ENCODE peak calls at places on chromosome 22, in four cellular contexts. Z, R, L and N are unnamed samples.
A peak's percentile ranks its signal among the peaks of the same experiment; 100 is the strongest.

GRCh38 chr22:49047461-49047860 is 780.2 kb downstream of the BRD1 start:
- DNase-seq in Z (no peak), R (no peak), L (no peak), N (no peak)

GRCh38 chr22:28799834-28800307 is 498 bp downstream of the XBP1 start:
- DNase-seq in Z (peak; percentile 62), R (peak; percentile 87), L (peak; percentile 84), N (peak; percentile 24)

GRCh38 chr22:49510718-49511117 is 317.0 kb downstream of the BRD1 start:
- DNase-seq in R (no peak), L (no peak), Z (no peak), N (no peak)

GRCh38 chr22:24688294-24688693 is 85.3 kb downstream of the GGT1 start:
- DNase-seq in R (no peak), Z (no peak), L (no peak), N (no peak)

GRCh38 chr22:49793871-49794270 is 33.8 kb downstream of the BRD1 start:
- DNase-seq in L (no peak), Z (no peak), R (no peak), N (no peak)

GRCh38 chr22:20312396-20313191 is 7.3 kb downstream of the DGCR6L start:
- DNase-seq in Z (no peak), L (no peak), R (peak; percentile 43), N (no peak)

GRCh38 chr22:38572065-38572464 is 2.1 kb upstream of the DMC1 start:
- DNase-seq in L (peak; percentile 30), R (peak; percentile 62), Z (peak; percentile 57), N (peak; percentile 66)

GRCh38 chr22:28931844-28932561 is 48.6 kb downstream of the ZNRF3 start:
- DNase-seq in Z (no peak), L (no peak), R (no peak), N (no peak)

GRCh38 chr22:21047730-21048129 is 2.0 kb downstream of the LRRC74B start:
- DNase-seq in R (no peak), L (no peak), Z (no peak), N (no peak)

GRCh38 chr22:49969751-49970527 is 9.4 kb downstream of the PIM3 start:
- DNase-seq in R (peak; percentile 78), Z (no peak), L (peak; percentile 21), N (no peak)

GRCh38 chr22:27925331-27925730 is 6.3 kb upstream of the PITPNB start:
- DNase-seq in L (no peak), R (no peak), Z (no peak), N (no peak)

GRCh38 chr22:21921729-21922128 is 30.9 kb downstream of the PPM1F start:
- DNase-seq in L (no peak), R (peak; percentile 53), Z (no peak), N (no peak)

GRCh38 chr22:36613958-36614357 is 85.0 kb upstream of the EIF3D start:
- DNase-seq in Z (no peak), R (no peak), L (no peak), N (no peak)

GRCh38 chr22:33451851-33452469 is 393.8 kb upstream of the SYN3 start:
- DNase-seq in R (peak; percentile 73), Z (peak; percentile 26), L (no peak), N (no peak)

GRCh38 chr22:22171357-22172218 is 73.0 kb upstream of the VPREB1 start:
- DNase-seq in L (peak; percentile 30), Z (peak; percentile 8), R (no peak), N (peak; percentile 36)

GRCh38 chr22:48478529-48479265 is 1349.0 kb downstream of the BRD1 start:
- DNase-seq in Z (no peak), R (no peak), L (no peak), N (no peak)

GRCh38 chr22:20154602-20155183 is 3.8 kb upstream of the CCDC188 start:
- DNase-seq in L (peak; percentile 87), R (no peak), Z (no peak), N (no peak)

GRCh38 chr22:42763965-42764480 is 43.4 kb upstream of the A4GALT start:
- DNase-seq in Z (no peak), L (no peak), R (peak; percentile 90), N (no peak)

GRCh38 chr22:20298110-20298802 is 21.6 kb downstream of the DGCR6L start:
- DNase-seq in R (no peak), Z (no peak), L (no peak), N (no peak)

GRCh38 chr22:36546092-36546804 is 17.3 kb upstream of the EIF3D start:
- DNase-seq in Z (peak; percentile 75), L (peak; percentile 86), R (peak; percentile 65), N (peak; percentile 67)

GRCh38 chr22:36579441-36579840 is 50.5 kb upstream of the EIF3D start:
- DNase-seq in Z (no peak), L (no peak), R (no peak), N (no peak)

GRCh38 chr22:25762147-25762546 is 20.2 kb downstream of the MYO18B start:
- DNase-seq in Z (no peak), R (peak; percentile 31), L (no peak), N (no peak)

GRCh38 chr22:30459206-30460052 is 12.4 kb downstream of the SEC14L3 start:
- DNase-seq in L (no peak), Z (peak; percentile 32), R (no peak), N (peak; percentile 20)

GRCh38 chr22:29080061-29080975 is 7.5 kb downstream of the KREMEN1 start:
- DNase-seq in Z (peak; percentile 39), R (no peak), L (peak; percentile 64), N (no peak)

GRCh38 chr22:19870153-19871022 is 15.7 kb upstream of the GNB1L start:
- DNase-seq in Z (no peak), R (peak; percentile 21), L (no peak), N (no peak)

GRCh38 chr22:36369922-36370781 is 17.6 kb downstream of the MYH9 start:
- DNase-seq in R (peak; percentile 89), Z (peak; percentile 68), L (no peak), N (peak; percentile 52)

GRCh38 chr22:36149464-36149863 is 11.1 kb downstream of the APOL3 start:
- DNase-seq in L (no peak), Z (no peak), R (no peak), N (no peak)

GRCh38 chr22:30650508-30651116 is 15.0 kb downstream of the SLC35E4 start:
- DNase-seq in R (no peak), L (no peak), Z (no peak), N (no peak)

GRCh38 chr22:42926768-42927167 is 69.7 kb upstream of the ARFGAP3 start:
- DNase-seq in R (peak; percentile 55), L (no peak), Z (no peak), N (no peak)

GRCh38 chr22:41305646-41306045 is 4.3 kb downstream of the ZC3H7B start:
- DNase-seq in R (peak; percentile 99), L (no peak), Z (peak; percentile 82), N (no peak)

GRCh38 chr22:41302016-41302767 is 867 bp downstream of the ZC3H7B start:
- DNase-seq in Z (peak; percentile 18), L (peak; percentile 80), R (peak; percentile 86), N (peak; percentile 33)

GRCh38 chr22:41301085-41302015 is at the start of gene ZC3H7B:
- DNase-seq in L (peak; percentile 90), Z (peak; percentile 88), R (peak; percentile 100), N (peak; percentile 92)

GRCh38 chr22:41296826-41297667 is 4.3 kb upstream of the ZC3H7B start:
- DNase-seq in Z (no peak), L (no peak), R (no peak), N (no peak)

GRCh38 chr22:41300661-41301060 is 664 bp upstream of the ZC3H7B start:
- DNase-seq in Z (no peak), R (no peak), L (no peak), N (no peak)
- H3K4me3 ChIP-seq in Z (peak overlapping the region; percentile 84), R (peak overlapping the region; percentile 90), L (peak overlapping the region; percentile 64), N (peak overlapping the region; percentile 99)

GRCh38 chr22:44314425-44315067 is 1.8 kb upstream of the SHISAL1 start:
- DNase-seq in L (no peak), R (no peak), Z (no peak), N (no peak)
- H2AFZ ChIP-seq in L (no peak overlapping the region), R (no peak overlapping the region), Z (no peak overlapping the region), N (no peak overlapping the region)

DNA sequence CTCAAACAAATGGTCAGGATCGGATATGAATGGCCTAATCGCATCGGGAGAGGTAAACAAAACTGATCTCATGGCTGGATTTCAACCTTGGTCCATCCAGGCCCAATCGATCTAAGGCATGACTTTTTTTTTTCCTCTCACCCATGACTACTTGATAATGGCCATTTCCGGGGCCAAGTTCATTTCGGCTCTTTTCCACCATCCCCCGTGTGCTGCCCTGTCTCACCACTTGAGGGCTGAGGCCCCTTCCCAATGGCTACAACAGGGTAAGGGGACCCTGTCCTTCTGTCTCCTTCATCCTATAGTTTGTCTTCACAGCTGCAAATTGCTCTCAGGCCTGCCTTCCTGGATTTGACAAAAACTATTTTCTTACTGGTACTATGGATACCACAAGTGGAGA is 26.7 kb downstream of the GRAP2 start:
- DNase-seq in R (no peak), L (no peak), Z (no peak), N (no peak)
- H3K4me3 ChIP-seq in R (no peak overlapping the region), L (no peak overlapping the region), Z (no peak overlapping the region), N (no peak overlapping the region)

DNA sequence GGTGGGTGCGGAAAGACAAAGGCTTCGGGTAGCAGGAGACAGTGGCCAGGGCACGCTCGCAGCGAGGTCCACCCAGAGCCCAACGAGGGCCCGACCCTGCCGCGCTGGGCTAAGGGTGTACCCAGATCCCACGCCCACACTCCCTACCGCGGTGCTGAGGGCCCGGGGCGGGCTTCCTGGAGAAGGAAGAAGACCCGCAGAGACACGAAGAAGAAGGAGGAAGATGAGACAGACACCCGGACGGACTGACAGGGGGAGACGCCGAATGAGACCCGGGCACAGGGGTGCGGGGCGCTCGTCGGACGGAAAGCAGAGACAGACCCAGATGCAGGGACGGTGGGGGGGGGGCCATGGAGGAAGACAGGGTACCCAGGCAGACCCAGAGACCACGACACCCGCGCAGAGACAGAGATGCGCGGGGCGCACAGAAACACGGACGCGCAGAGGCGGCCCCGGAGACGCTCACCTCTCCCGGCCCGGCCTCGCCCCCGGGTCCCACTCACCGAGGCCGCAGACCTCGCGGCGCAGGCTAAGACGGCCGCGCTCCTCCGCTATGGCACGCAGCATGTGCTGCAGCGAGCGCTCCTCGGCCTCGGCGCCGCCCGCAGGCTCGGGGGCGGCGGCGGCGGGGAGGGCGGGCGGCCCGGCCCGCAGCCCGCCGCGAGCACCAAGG is 421 bp downstream of the KIAA0930 start:
- DNase-seq in L (peak; percentile 78), R (peak; percentile 94), Z (peak; percentile 43), N (peak; percentile 41)
- H2AFZ ChIP-seq in L (peak overlapping the region; percentile 70), R (peak overlapping the region; percentile 68), Z (peak overlapping the region; percentile 16), N (no peak overlapping the region)

GRCh38 chr22:47153854-47154542 is 391.5 kb downstream of the TBC1D22A start:
- DNase-seq in L (peak; percentile 51), Z (no peak), R (no peak), N (no peak)
- H3K4me3 ChIP-seq in L (no peak overlapping the region), Z (peak overlapping the region; percentile 68), R (peak overlapping the region; percentile 75), N (no peak overlapping the region)